ENCODE peak calls at places on chromosomes 6 and 20, in seven cellular contexts. N is T-cell; W is GM23248; O is activated T-helper 1 cell treated with anti-CD3 and anti-CD28 coated beads, Interleukin-12 subunit alpha, Interleukin-12 subunit beta, Interleukin-2, Interleukin-4 antibody, amounts not matched to agents 30 ng/mL and 10 ng/mL and 1 ng/mL, durations not matched to agents 14 hours and 24 hours and 36 hours; J is C1 segment of cervical spinal cord; L is thoracic aorta; U is GM06990. R is an unnamed sample.

GRCh38 chr20:41052742-41053419 is 24.3 kb downstream of the TOP1 start:
- DNase-seq in N (no peak), W (peak; percentile 91), O (no peak), J (no peak), L (no peak), U (no peak), R (no peak)

GRCh38 chr20:57397693-57398108 is 6.5 kb downstream of the RBM38 start:
- DNase-seq in N (peak; percentile 67), W (no peak), O (peak; percentile 36), J (no peak), L (no peak), U (peak; percentile 44), R (peak; percentile 71)

GRCh38 chr6:152943260-152943897 is 39.5 kb downstream of the FBXO5 start:
- DNase-seq in N (no peak), W (no peak), O (no peak), J (no peak), L (no peak), U (no peak), R (no peak)

GRCh38 chr20:11101696-11102095 is 427.9 kb upstream of the JAG1 start:
- DNase-seq in N (no peak), W (no peak), O (no peak), J (no peak), L (no peak), U (no peak), R (no peak)

GRCh38 chr6:26088344-26088743 is 1.1 kb downstream of the HFE start:
- DNase-seq in N (no peak), W (peak; percentile 59), O (no peak), J (no peak), L (no peak), U (no peak), R (no peak)

GRCh38 chr20:14700641-14700965 is 363.2 kb upstream of the FLRT3 start:
- DNase-seq in N (no peak), W (peak; percentile 84), O (no peak), J (no peak), L (no peak), U (no peak), R (no peak)

GRCh38 chr6:28353981-28354676 is 4.4 kb downstream of the ZKSCAN3 start:
- DNase-seq in N (no peak), W (peak; percentile 54), O (no peak), J (no peak), L (no peak), U (no peak), R (no peak)

GRCh38 chr6:5994234-5994998 is 12.3 kb downstream of the NRN1 start:
- DNase-seq in N (no peak), W (no peak), O (no peak), J (no peak), L (no peak), U (no peak), R (no peak)

GRCh38 chr6:129598244-129599187 is 111.5 kb downstream of the ARHGAP18 start:
- DNase-seq in N (no peak), W (peak; percentile 82), O (peak; percentile 19), J (no peak), L (no peak), U (peak; percentile 21), R (no peak)

GRCh38 chr20:62782149-62782892 is 14.0 kb upstream of the MRGBP start:
- DNase-seq in N (no peak), W (peak; percentile 35), O (no peak), J (no peak), L (no peak), U (no peak), R (no peak)

GRCh38 chr20:20085071-20085470 is 32.7 kb downstream of the CFAP61 start:
- DNase-seq in N (no peak), W (peak; percentile 25), O (no peak), J (no peak), L (peak; percentile 45), U (no peak), R (no peak)

GRCh38 chr6:47520282-47520681 is 42.7 kb downstream of the CD2AP start:
- DNase-seq in N (no peak), W (no peak), O (no peak), J (no peak), L (no peak), U (no peak), R (no peak)

GRCh38 chr20:56801991-56802740 is 173.1 kb downstream of the TFAP2C start:
- DNase-seq in N (no peak), W (peak; percentile 38), O (no peak), J (no peak), L (no peak), U (no peak), R (no peak)

GRCh38 chr6:38640216-38640909 is 634 bp upstream of the BTBD9 start:
- DNase-seq in N (peak; percentile 13), W (peak; percentile 88), O (no peak), J (no peak), L (no peak), U (no peak), R (no peak)

GRCh38 chr6:108222504-108222903 is 38.3 kb downstream of the SNX3 start:
- DNase-seq in N (no peak), W (peak; percentile 33), O (no peak), J (no peak), L (no peak), U (no peak), R (no peak)

GRCh38 chr6:47260021-47260420 is 49.7 kb downstream of the TNFRSF21 start:
- DNase-seq in N (no peak), W (no peak), O (no peak), J (no peak), L (no peak), U (no peak), R (no peak)

GRCh38 chr6:45808041-45808440 is 207.6 kb downstream of the CLIC5 start:
- DNase-seq in N (no peak), W (no peak), O (no peak), J (no peak), L (no peak), U (no peak), R (no peak)

GRCh38 chr20:33684533-33685327 is 1.5 kb downstream of the E2F1 start:
- DNase-seq in N (no peak), W (no peak), O (no peak), J (no peak), L (no peak), U (no peak), R (no peak)

GRCh38 chr6:12873706-12874105 is 157.1 kb downstream of the PHACTR1 start:
- DNase-seq in N (no peak), W (peak; percentile 36), O (no peak), J (no peak), L (no peak), U (no peak), R (no peak)

GRCh38 chr6:125678601-125679000 is 70.8 kb upstream of the HEY2 start:
- DNase-seq in N (no peak), W (no peak), O (no peak), J (no peak), L (no peak), U (no peak), R (no peak)

GRCh38 chr6:35972471-35972985 is 51.6 kb upstream of the SRPK1 start:
- DNase-seq in N (no peak), W (no peak), O (no peak), J (no peak), L (no peak), U (no peak), R (no peak)

GRCh38 chr20:2696646-2697045 is 4.1 kb downstream of the EBF4 start:
- DNase-seq in N (no peak), W (no peak), O (no peak), J (no peak), L (no peak), U (no peak), R (no peak)

GRCh38 chr6:7111095-7111690 is 3.4 kb downstream of the RREB1 start:
- DNase-seq in N (no peak), W (no peak), O (no peak), J (no peak), L (no peak), U (no peak), R (no peak)

GRCh38 chr6:98839788-98840361 is 5.5 kb downstream of the POU3F2 start:
- DNase-seq in N (no peak), W (no peak), O (no peak), J (peak; percentile 43), L (no peak), U (no peak), R (no peak)

GRCh38 chr6:96450082-96450759 is 71.4 kb upstream of the UFL1 start:
- DNase-seq in N (no peak), W (no peak), O (no peak), J (no peak), L (no peak), U (no peak), R (no peak)

GRCh38 chr20:24485981-24486380 is 16.6 kb downstream of the SYNDIG1 start:
- DNase-seq in N (no peak), W (no peak), O (no peak), J (no peak), L (no peak), U (no peak), R (no peak)

GRCh38 chr6:33851959-33852358 is 48.2 kb upstream of the MLN start:
- DNase-seq in N (no peak), W (peak; percentile 49), O (no peak), J (no peak), L (no peak), U (no peak), R (no peak)

GRCh38 chr20:24701027-24701426 is 231.6 kb downstream of the SYNDIG1 start:
- DNase-seq in N (no peak), W (no peak), O (no peak), J (no peak), L (no peak), U (no peak), R (no peak)

GRCh38 chr6:21785162-21785561 is 191.6 kb downstream of the SOX4 start:
- DNase-seq in N (no peak), W (no peak), O (no peak), J (no peak), L (no peak), U (no peak), R (no peak)

GRCh38 chr6:87200469-87201174 is 45.3 kb downstream of the ZNF292 start:
- DNase-seq in N (no peak), W (peak; percentile 58), O (no peak), J (no peak), L (no peak), U (no peak), R (no peak)

GRCh38 chr6:5151955-5152401 is 66.8 kb downstream of the PPP1R3G start:
- DNase-seq in N (no peak), W (peak; percentile 94), O (no peak), J (no peak), L (no peak), U (no peak), R (no peak)

GRCh38 chr6:43716099-43716498 is 28.5 kb upstream of the MRPS18A start:
- DNase-seq in N (no peak), W (no peak), O (no peak), J (peak; percentile 62), L (no peak), U (no peak), R (no peak)

GRCh38 chr6:20008081-20008480 is 170.9 kb downstream of the ID4 start:
- DNase-seq in N (no peak), W (no peak), O (no peak), J (no peak), L (no peak), U (no peak), R (no peak)

GRCh38 chr6:17393335-17394191 is at the start of gene CAP2:
- DNase-seq in N (no peak), W (peak; percentile 73), O (no peak), J (peak; percentile 48), L (peak; percentile 17), U (no peak), R (no peak)

GRCh38 chr6:125924169-125924568 is 32.4 kb upstream of the HINT3 start:
- DNase-seq in N (no peak), W (peak; percentile 42), O (no peak), J (no peak), L (no peak), U (no peak), R (no peak)

GRCh38 chr6:169895926-169896761 is 144.7 kb downstream of the ERMARD start:
- DNase-seq in N (no peak), W (no peak), O (no peak), J (no peak), L (no peak), U (no peak), R (no peak)

GRCh38 chr6:12911387-12911960 is 194.9 kb downstream of the PHACTR1 start:
- DNase-seq in N (no peak), W (peak; percentile 68), O (no peak), J (no peak), L (no peak), U (no peak), R (no peak)

GRCh38 chr6:138818496-138819194 is 22.8 kb downstream of the ECT2L start:
- DNase-seq in N (no peak), W (no peak), O (no peak), J (no peak), L (no peak), U (peak; percentile 54), R (no peak)

R was measured in T follicular helper cell.